ENCODE peak calls at places on chromosomes 13 and 19, in five cellular contexts. One of them, this sample, is unnamed.

GRCh38 chr19:16327131-16327450 is 2.5 kb downstream of the KLF2 start:
- DNase-seq in astrocyte of the cerebellum: no peak
- DNase-seq in esophagus muscularis mucosa: no peak
- DNase-seq in fibroblast of pulmonary artery: peak
- DNase-seq in thyroid gland: no peak
- DNase-seq in this sample: no peak

GRCh38 chr19:5975388-5975728 is 2.6 kb downstream of the RANBP3 start:
- DNase-seq in astrocyte of the cerebellum: no peak
- DNase-seq in esophagus muscularis mucosa: no peak
- DNase-seq in fibroblast of pulmonary artery: no peak
- DNase-seq in thyroid gland: no peak
- DNase-seq in this sample: no peak

GRCh38 chr13:48731957-48732569 is 78.3 kb downstream of the CYSLTR2 start:
- DNase-seq in astrocyte of the cerebellum: no peak
- DNase-seq in esophagus muscularis mucosa: no peak
- DNase-seq in fibroblast of pulmonary artery: peak
- DNase-seq in thyroid gland: peak
- DNase-seq in this sample: peak

GRCh38 chr19:9995079-9995478 is 15.2 kb downstream of the COL5A3 start:
- DNase-seq in astrocyte of the cerebellum: no peak
- DNase-seq in esophagus muscularis mucosa: no peak
- DNase-seq in fibroblast of pulmonary artery: no peak
- DNase-seq in thyroid gland: no peak
- DNase-seq in this sample: no peak

GRCh38 chr19:33780251-33780650 is 16.4 kb upstream of the KCTD15 start:
- DNase-seq in astrocyte of the cerebellum: no peak
- DNase-seq in esophagus muscularis mucosa: no peak
- DNase-seq in fibroblast of pulmonary artery: no peak
- DNase-seq in thyroid gland: no peak
- DNase-seq in this sample: no peak

GRCh38 chr19:7863157-7863970 is 10.8 kb downstream of the PRR36 start:
- DNase-seq in astrocyte of the cerebellum: no peak
- DNase-seq in esophagus muscularis mucosa: no peak
- DNase-seq in fibroblast of pulmonary artery: no peak
- DNase-seq in thyroid gland: peak
- DNase-seq in this sample: peak

GRCh38 chr13:44399045-44399444 is 25.4 kb downstream of the SERP2 start:
- DNase-seq in astrocyte of the cerebellum: no peak
- DNase-seq in esophagus muscularis mucosa: no peak
- DNase-seq in fibroblast of pulmonary artery: no peak
- DNase-seq in thyroid gland: no peak
- DNase-seq in this sample: no peak

GRCh38 chr13:48302920-48303330 is 626 bp upstream of the RB1 start:
- DNase-seq in astrocyte of the cerebellum: peak
- DNase-seq in esophagus muscularis mucosa: no peak
- DNase-seq in fibroblast of pulmonary artery: no peak
- DNase-seq in thyroid gland: no peak
- DNase-seq in this sample: no peak

GRCh38 chr13:95296326-95296939 is 4.8 kb downstream of the ABCC4 start:
- DNase-seq in astrocyte of the cerebellum: no peak
- DNase-seq in esophagus muscularis mucosa: no peak
- DNase-seq in fibroblast of pulmonary artery: peak
- DNase-seq in thyroid gland: peak
- DNase-seq in this sample: peak

GRCh38 chr13:30111810-30112209 is 195.5 kb downstream of the KATNAL1 start:
- DNase-seq in astrocyte of the cerebellum: no peak
- DNase-seq in esophagus muscularis mucosa: no peak
- DNase-seq in fibroblast of pulmonary artery: no peak
- DNase-seq in thyroid gland: no peak
- DNase-seq in this sample: no peak

GRCh38 chr13:51419015-51419636 is 33.7 kb downstream of the INTS6 start:
- DNase-seq in astrocyte of the cerebellum: no peak
- DNase-seq in esophagus muscularis mucosa: no peak
- DNase-seq in fibroblast of pulmonary artery: no peak
- DNase-seq in thyroid gland: no peak
- DNase-seq in this sample: no peak

GRCh38 chr13:55815458-55816033 is 1325.2 kb upstream of the PRR20A start:
- DNase-seq in astrocyte of the cerebellum: no peak
- DNase-seq in esophagus muscularis mucosa: no peak
- DNase-seq in fibroblast of pulmonary artery: no peak
- DNase-seq in thyroid gland: no peak
- DNase-seq in this sample: no peak

GRCh38 chr13:113774177-113775107 is 15.4 kb downstream of the TMEM255B start:
- DNase-seq in astrocyte of the cerebellum: no peak
- DNase-seq in esophagus muscularis mucosa: no peak
- DNase-seq in fibroblast of pulmonary artery: peak
- DNase-seq in thyroid gland: no peak
- DNase-seq in this sample: no peak

GRCh38 chr19:14526423-14526822 is 3.0 kb upstream of the TECR start:
- DNase-seq in astrocyte of the cerebellum: no peak
- DNase-seq in esophagus muscularis mucosa: no peak
- DNase-seq in fibroblast of pulmonary artery: no peak
- DNase-seq in thyroid gland: no peak
- DNase-seq in this sample: no peak

GRCh38 chr19:42197375-42197817 is 20.1 kb downstream of the DEDD2 start:
- DNase-seq in astrocyte of the cerebellum: no peak
- DNase-seq in esophagus muscularis mucosa: no peak
- DNase-seq in fibroblast of pulmonary artery: no peak
- DNase-seq in thyroid gland: no peak
- DNase-seq in this sample: no peak

GRCh38 chr19:45376045-45376724 is 5.8 kb upstream of the ERCC2 start:
- DNase-seq in astrocyte of the cerebellum: peak
- DNase-seq in esophagus muscularis mucosa: no peak
- DNase-seq in fibroblast of pulmonary artery: peak
- DNase-seq in thyroid gland: peak
- DNase-seq in this sample: no peak

GRCh38 chr19:12751635-12752034 is at the start of gene BEST2:
- DNase-seq in astrocyte of the cerebellum: no peak
- DNase-seq in esophagus muscularis mucosa: no peak
- DNase-seq in fibroblast of pulmonary artery: no peak
- DNase-seq in thyroid gland: no peak
- DNase-seq in this sample: no peak

GRCh38 chr13:61908906-61909305 is 493.3 kb upstream of the PCDH20 start:
- DNase-seq in astrocyte of the cerebellum: no peak
- DNase-seq in esophagus muscularis mucosa: no peak
- DNase-seq in fibroblast of pulmonary artery: no peak
- DNase-seq in thyroid gland: no peak
- DNase-seq in this sample: no peak

GRCh38 chr13:46235259-46235658 is 23.5 kb downstream of the LRRC63 start:
- DNase-seq in astrocyte of the cerebellum: no peak
- DNase-seq in esophagus muscularis mucosa: no peak
- DNase-seq in fibroblast of pulmonary artery: no peak
- DNase-seq in thyroid gland: no peak
- DNase-seq in this sample: no peak

GRCh38 chr19:49812452-49812996 is 568 bp downstream of the FUZ start:
- DNase-seq in astrocyte of the cerebellum: no peak
- DNase-seq in esophagus muscularis mucosa: no peak
- DNase-seq in fibroblast of pulmonary artery: no peak
- DNase-seq in thyroid gland: no peak
- DNase-seq in this sample: no peak

GRCh38 chr19:49811328-49811727 is 1.8 kb downstream of the FUZ start:
- DNase-seq in astrocyte of the cerebellum: no peak
- DNase-seq in esophagus muscularis mucosa: no peak
- DNase-seq in fibroblast of pulmonary artery: no peak
- DNase-seq in thyroid gland: no peak
- DNase-seq in this sample: no peak

GRCh38 chr19:49814010-49814409 is 918 bp upstream of the FUZ start:
- DNase-seq in astrocyte of the cerebellum: no peak
- DNase-seq in esophagus muscularis mucosa: no peak
- DNase-seq in fibroblast of pulmonary artery: no peak
- DNase-seq in thyroid gland: no peak
- DNase-seq in this sample: no peak

GRCh38 chr19:49809987-49810389 is 3.1 kb downstream of the FUZ start:
- DNase-seq in astrocyte of the cerebellum: no peak
- DNase-seq in esophagus muscularis mucosa: no peak
- DNase-seq in fibroblast of pulmonary artery: no peak
- DNase-seq in thyroid gland: no peak
- DNase-seq in this sample: no peak

DNA sequence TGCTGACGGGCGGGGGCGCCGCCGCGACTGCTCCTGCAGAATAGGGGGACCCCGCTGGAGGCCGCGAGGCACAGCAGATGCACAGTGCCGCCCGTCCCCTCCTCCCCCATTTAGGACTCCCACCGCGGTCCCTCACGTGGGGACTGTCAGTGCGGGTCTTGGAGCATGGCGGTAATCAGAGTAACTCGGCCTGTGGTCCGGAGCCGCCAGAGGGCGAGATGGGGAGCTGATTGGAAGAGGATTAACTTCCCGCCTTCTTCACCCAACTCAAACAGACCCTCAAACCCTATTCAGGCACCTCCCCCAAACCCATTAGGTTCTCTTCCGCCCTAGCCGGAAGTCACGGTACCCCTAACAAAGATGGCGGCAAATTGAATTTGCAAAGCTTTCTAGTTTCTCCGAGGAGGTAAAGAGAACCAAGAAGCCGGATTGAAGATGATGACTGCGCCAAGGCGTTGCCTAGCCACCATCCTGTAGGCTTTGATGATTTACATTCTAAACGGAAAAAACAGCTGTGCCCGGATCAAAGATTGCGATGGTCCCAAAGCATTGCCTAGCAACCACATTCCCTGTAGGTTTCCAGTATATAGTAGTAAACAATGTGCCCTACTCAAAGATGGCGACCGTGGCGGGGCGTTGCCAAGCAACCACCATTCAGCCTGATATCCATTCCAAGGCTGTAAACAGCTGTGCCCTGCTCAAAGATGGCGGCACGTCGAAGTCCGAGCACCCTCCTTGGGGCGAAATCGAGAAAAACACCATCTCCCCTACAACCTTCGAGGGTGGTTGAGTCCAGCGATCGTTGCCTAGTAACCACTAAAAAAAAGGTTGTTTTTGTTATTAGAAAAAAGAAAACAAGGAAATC is at the start of gene FUZ:
- DNase-seq in astrocyte of the cerebellum: peak
- DNase-seq in esophagus muscularis mucosa: peak
- DNase-seq in fibroblast of pulmonary artery: peak
- DNase-seq in thyroid gland: peak
- DNase-seq in this sample: peak
- TF ChIP-seq CTCF in astrocyte of the cerebellum: peak
- TF ChIP-seq CTCF in esophagus muscularis mucosa: peak
- TF ChIP-seq CTCF in fibroblast of pulmonary artery: peak
- TF ChIP-seq CTCF in thyroid gland: no peak
- TF ChIP-seq CTCF in this sample: no peak

GRCh38 chr13:27783111-27783510 is 9.2 kb upstream of the GSX1 start:
- DNase-seq in astrocyte of the cerebellum: no peak
- DNase-seq in esophagus muscularis mucosa: no peak
- DNase-seq in fibroblast of pulmonary artery: peak
- DNase-seq in thyroid gland: no peak
- DNase-seq in this sample: no peak
- TF ChIP-seq CTCF in astrocyte of the cerebellum: peak
- TF ChIP-seq CTCF in esophagus muscularis mucosa: peak
- TF ChIP-seq CTCF in fibroblast of pulmonary artery: peak
- TF ChIP-seq CTCF in thyroid gland: no peak
- TF ChIP-seq CTCF in this sample: no peak

DNA sequence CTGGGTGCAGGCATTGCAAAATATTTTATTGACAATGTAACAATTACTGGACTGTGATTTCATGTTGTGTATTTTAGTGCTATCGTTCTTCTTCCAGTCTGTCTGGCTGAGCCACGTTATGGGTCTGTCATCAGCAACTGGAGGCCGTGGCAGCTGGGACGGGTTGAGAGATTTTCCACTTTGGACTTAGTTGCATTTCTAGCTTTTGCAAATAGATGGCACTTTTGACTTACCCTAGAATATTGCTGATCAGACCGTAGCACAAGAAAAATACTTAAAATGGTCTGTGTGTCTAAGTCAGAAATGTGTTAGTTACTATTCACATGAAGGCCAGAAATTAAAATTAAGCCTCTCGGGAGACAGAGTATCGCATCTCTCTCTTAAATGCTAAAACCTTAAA is 211.1 kb downstream of the TEX29 start:
- DNase-seq in astrocyte of the cerebellum: no peak
- DNase-seq in esophagus muscularis mucosa: no peak
- DNase-seq in fibroblast of pulmonary artery: peak
- DNase-seq in thyroid gland: no peak
- DNase-seq in this sample: no peak
- TF ChIP-seq CTCF in astrocyte of the cerebellum: no peak
- TF ChIP-seq CTCF in esophagus muscularis mucosa: peak
- TF ChIP-seq CTCF in fibroblast of pulmonary artery: no peak
- TF ChIP-seq CTCF in thyroid gland: no peak
- TF ChIP-seq CTCF in this sample: no peak

DNA sequence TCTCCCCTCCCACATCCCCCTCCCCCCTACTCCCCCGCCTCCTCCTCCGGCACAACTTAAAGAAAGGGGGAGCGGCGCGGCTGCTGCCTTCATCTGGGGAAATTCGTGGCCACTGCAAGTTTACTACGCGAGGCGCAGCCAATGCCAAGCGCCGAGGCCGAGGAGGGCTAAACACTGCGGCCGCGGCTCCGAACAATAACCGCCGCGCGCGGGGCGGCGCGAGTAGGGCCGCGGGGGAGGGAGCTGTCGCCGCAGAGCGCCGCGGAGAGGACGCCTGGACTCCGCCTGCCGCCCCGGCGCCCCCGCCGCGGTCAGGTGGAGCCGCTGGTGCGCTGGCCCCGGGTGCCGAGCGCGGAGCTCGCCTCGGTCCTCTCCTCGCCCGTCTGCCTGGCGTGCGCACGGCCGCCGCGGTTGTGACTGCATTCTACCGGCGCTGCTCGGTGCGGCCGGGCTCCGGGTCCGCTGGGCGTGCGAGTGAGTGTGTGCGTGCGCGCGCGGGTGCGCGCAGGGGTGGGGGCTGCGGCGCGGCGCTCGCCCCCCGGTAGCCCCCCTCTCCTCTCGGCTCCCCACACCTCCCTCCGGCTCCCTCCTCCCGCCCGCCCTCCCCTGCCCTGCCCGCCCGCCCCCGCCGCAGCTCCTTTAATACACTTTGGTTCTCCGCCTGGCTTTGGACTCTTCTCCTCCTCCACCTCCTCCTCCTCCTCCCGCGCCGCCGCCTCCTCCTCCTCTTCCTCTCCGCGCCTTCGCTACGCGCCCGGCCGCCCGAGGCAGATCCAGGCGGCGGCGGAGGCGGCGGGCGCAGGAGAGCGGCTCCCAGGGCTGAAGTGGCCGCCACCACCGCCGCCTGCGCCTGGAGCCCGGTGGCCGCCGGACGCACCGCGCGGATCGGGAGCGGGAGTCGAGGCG is at the start of gene ZIC2:
- DNase-seq in astrocyte of the cerebellum: peak
- DNase-seq in esophagus muscularis mucosa: no peak
- DNase-seq in fibroblast of pulmonary artery: no peak
- DNase-seq in thyroid gland: no peak
- DNase-seq in this sample: peak
- TF ChIP-seq CTCF in astrocyte of the cerebellum: no peak
- TF ChIP-seq CTCF in esophagus muscularis mucosa: no peak
- TF ChIP-seq CTCF in fibroblast of pulmonary artery: no peak
- TF ChIP-seq CTCF in thyroid gland: no peak
- TF ChIP-seq CTCF in this sample: no peak

DNA sequence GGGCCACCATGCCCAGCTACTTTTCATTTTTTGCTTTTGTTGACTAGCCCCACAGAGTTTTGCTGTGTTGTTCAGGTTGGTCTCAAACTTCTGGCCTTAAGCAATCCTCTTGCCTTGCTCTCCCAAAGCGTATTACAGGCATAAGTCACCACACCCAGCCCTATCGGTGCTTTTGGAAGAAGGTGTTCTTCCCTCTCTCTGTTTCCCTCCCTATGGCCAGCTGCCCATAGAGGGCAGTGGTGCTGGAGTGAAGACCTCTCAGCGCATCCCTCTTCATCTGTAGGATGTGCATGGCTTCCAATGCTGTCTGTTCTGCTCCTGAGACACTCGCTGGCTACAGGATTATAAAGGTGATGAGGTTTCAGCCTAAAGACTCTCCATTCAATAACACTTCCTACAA is 1.3 kb upstream of the CD22 start:
- DNase-seq in astrocyte of the cerebellum: no peak
- DNase-seq in esophagus muscularis mucosa: no peak
- DNase-seq in fibroblast of pulmonary artery: no peak
- DNase-seq in thyroid gland: no peak
- DNase-seq in this sample: no peak
- TF ChIP-seq CTCF in astrocyte of the cerebellum: no peak
- TF ChIP-seq CTCF in esophagus muscularis mucosa: no peak
- TF ChIP-seq CTCF in fibroblast of pulmonary artery: peak
- TF ChIP-seq CTCF in thyroid gland: no peak
- TF ChIP-seq CTCF in this sample: no peak

This sample was measured in glutamatergic neuron.